ENCODE peak calls at places on chromosome 2, in six cellular contexts. Y is HAP-1, H is thyroid gland, L is uterus, Q is NCI-H460, M is pancreas. P is an unnamed sample.

GRCh38 chr2:235045973-235046343 is 94.1 kb downstream of the SH3BP4 start:
- DNase-seq in Q (no peak), L (no peak), H (no peak), M (no peak), Y (no peak), P (no peak)

GRCh38 chr2:183037281-183037659 is 987 bp downstream of the NCKAP1 start:
- DNase-seq in M (no peak), Y (no peak), L (no peak), H (no peak), Q (peak), P (no peak)

GRCh38 chr2:172100080-172101007 is 2.4 kb downstream of the DLX2 start:
- DNase-seq in H (no peak), L (no peak), Q (no peak), Y (no peak), M (no peak), P (no peak)

GRCh38 chr2:239048771-239049170 is 200.9 kb downstream of the TWIST2 start:
- DNase-seq in H (no peak), Q (no peak), M (no peak), L (no peak), Y (no peak), P (no peak)

GRCh38 chr2:58614259-58614658 is 373.1 kb upstream of the FANCL start:
- DNase-seq in L (no peak), Q (no peak), H (no peak), M (no peak), Y (no peak), P (no peak)

GRCh38 chr2:241271641-241272297 is 43.7 kb downstream of the HDLBP start:
- DNase-seq in M (peak), L (peak), H (peak), Q (peak), Y (peak), P (no peak)

GRCh38 chr2:240167588-240167880 is 27.1 kb upstream of the OTOS start:
- DNase-seq in M (no peak), H (no peak), Q (no peak), L (no peak), Y (no peak), P (no peak)

GRCh38 chr2:96396095-96396494 is 60.5 kb downstream of the NCAPH start:
- DNase-seq in H (no peak), Q (no peak), L (no peak), M (no peak), Y (no peak), P (no peak)

GRCh38 chr2:146576301-146576700 is 1268.5 kb upstream of the ACVR2A start:
- DNase-seq in Y (no peak), M (no peak), L (no peak), Q (no peak), H (no peak), P (no peak)

GRCh38 chr2:220000080-220000479 is 372.6 kb downstream of the SLC4A3 start:
- DNase-seq in H (no peak), Y (no peak), Q (no peak), L (no peak), M (no peak), P (no peak)

GRCh38 chr2:158509928-158510797 is 53.4 kb downstream of the PKP4 start:
- DNase-seq in M (no peak), Y (no peak), H (no peak), Q (no peak), L (no peak), P (no peak)

GRCh38 chr2:41032715-41033114 is 580.8 kb upstream of the SLC8A1 start:
- DNase-seq in H (no peak), M (no peak), L (no peak), Q (no peak), Y (no peak), P (no peak)

GRCh38 chr2:55742996-55743395 is 49.4 kb upstream of the PNPT1 start:
- DNase-seq in H (no peak), Q (no peak), M (no peak), L (no peak), Y (no peak), P (no peak)

GRCh38 chr2:68925298-68925885 is 27.3 kb downstream of the GKN2 start:
- DNase-seq in L (no peak), M (peak), H (peak), Y (peak), Q (peak), P (peak)

GRCh38 chr2:204124140-204124750 is 187.7 kb downstream of the ICOS start:
- DNase-seq in Y (no peak), H (no peak), M (no peak), Q (no peak), L (no peak), P (no peak)

GRCh38 chr2:143071185-143071876 is 57.9 kb upstream of the ARHGAP15 start:
- DNase-seq in Y (no peak), Q (no peak), H (no peak), L (no peak), M (no peak), P (no peak)

GRCh38 chr2:111222204-111222866 is 101.6 kb downstream of the BCL2L11 start:
- DNase-seq in Q (no peak), M (no peak), L (no peak), H (no peak), Y (no peak), P (no peak)

GRCh38 chr2:64268330-64268729 is 124.1 kb upstream of the PELI1 start:
- DNase-seq in M (no peak), Y (no peak), L (no peak), H (no peak), Q (no peak), P (no peak)

GRCh38 chr2:1605102-1605501 is 139.2 kb downstream of the PXDN start:
- DNase-seq in H (peak), L (no peak), Y (no peak), Q (no peak), M (no peak), P (peak)

GRCh38 chr2:26605195-26605968 is 35.8 kb downstream of the CIB4 start:
- DNase-seq in H (peak), Y (peak), L (no peak), Q (peak), M (peak), P (peak)

GRCh38 chr2:219369447-219369861 is 18.3 kb downstream of the DNPEP start:
- DNase-seq in M (peak), Y (no peak), H (peak), L (peak), Q (no peak), P (no peak)

P was measured in SHP77 treated with DMSO at 0.1 percent for 48 hours.